ENCODE peak calls at places on chromosomes 3 and 15, in six cellular contexts. A, Y, G, C, S and T are unnamed samples.

GRCh38 chr15:44501768-44502366 is 35.1 kb upstream of the EIF3J start:
- DNase-seq in Y (no peak), A (no peak), C (peak), G (no peak), S (peak), T (no peak)

GRCh38 chr3:188003188-188004171 is 150.5 kb upstream of the LPP start:
- DNase-seq in G (no peak), A (no peak), C (no peak), Y (peak), S (no peak), T (no peak)

GRCh38 chr15:92510163-92510882 is 116.6 kb downstream of the ST8SIA2 start:
- DNase-seq in Y (no peak), G (no peak), S (no peak), A (no peak), C (peak), T (no peak)

GRCh38 chr15:82851981-82852511 is 42.6 kb downstream of the WHAMM start:
- DNase-seq in A (no peak), Y (no peak), S (no peak), C (peak), G (peak), T (no peak)

GRCh38 chr3:82496890-82497560 is 735.6 kb upstream of the GBE1 start:
- DNase-seq in S (no peak), G (no peak), A (no peak), C (peak), Y (no peak), T (no peak)

GRCh38 chr3:54510506-54510905 is 388.2 kb downstream of the CACNA2D3 start:
- DNase-seq in G (no peak), Y (no peak), S (no peak), A (no peak), C (no peak), T (no peak)

GRCh38 chr15:35925634-35926380 is 379.8 kb upstream of the DPH6 start:
- DNase-seq in Y (no peak), C (no peak), S (no peak), G (no peak), A (no peak), T (no peak)

GRCh38 chr3:117547956-117548550 is 838.5 kb downstream of the TUSC7 start:
- DNase-seq in C (no peak), Y (no peak), A (no peak), S (peak), G (no peak), T (no peak)

GRCh38 chr15:73072894-73073293 is 20.6 kb downstream of the NEO1 start:
- DNase-seq in S (no peak), A (no peak), Y (no peak), G (no peak), C (no peak), T (no peak)

GRCh38 chr3:189392969-189393368 is 221.2 kb downstream of the TPRG1 start:
- DNase-seq in C (no peak), S (no peak), A (no peak), Y (no peak), G (peak), T (no peak)

GRCh38 chr3:179681492-179682263 is 28.8 kb downstream of the USP13 start:
- DNase-seq in C (no peak), Y (no peak), G (no peak), S (no peak), A (no peak), T (no peak)

GRCh38 chr15:35040339-35041255 is 44.5 kb downstream of the NANOGP8 start:
- DNase-seq in G (no peak), Y (no peak), C (no peak), S (no peak), A (no peak), T (no peak)

GRCh38 chr3:139121513-139122220 is 77.0 kb upstream of the PRR23C start:
- DNase-seq in Y (no peak), C (no peak), A (no peak), G (no peak), S (peak), T (no peak)

GRCh38 chr3:107644631-107645030 is 121.9 kb downstream of the BBX start:
- DNase-seq in A (no peak), G (no peak), Y (no peak), S (no peak), C (no peak), T (no peak)